ENCODE peak calls at places on chromosomes 16 and 17, in eight cellular contexts. Y, D, E, H, X, I, S and J are unnamed samples.

GRCh38 chr16:27495191-27495590 is 54.5 kb downstream of the GTF3C1 start:
- DNase-seq in Y (no peak), D (peak), E (no peak), H (no peak), X (no peak), I (no peak), S (no peak), J (no peak)

GRCh38 chr16:16019488-16019887 is 70.1 kb downstream of the ABCC1 start:
- DNase-seq in Y (no peak), D (no peak), E (no peak), H (no peak), X (no peak), I (no peak), S (no peak), J (no peak)

GRCh38 chr16:87053016-87053982 is 263.9 kb downstream of the C16orf95 start:
- DNase-seq in Y (no peak), D (no peak), E (no peak), H (no peak), X (no peak), I (no peak), S (no peak), J (peak)

GRCh38 chr16:66462912-66463311 is 35.8 kb downstream of the BEAN1 start:
- DNase-seq in Y (no peak), D (no peak), E (no peak), H (no peak), X (no peak), I (no peak), S (no peak), J (no peak)

GRCh38 chr17:19319771-19320505 is 42.6 kb downstream of the B9D1 start:
- DNase-seq in Y (no peak), D (no peak), E (no peak), H (no peak), X (no peak), I (no peak), S (no peak), J (no peak)

GRCh38 chr17:61235821-61236197 is 163.8 kb upstream of the TBX2 start:
- DNase-seq in Y (no peak), D (peak), E (no peak), H (no peak), X (no peak), I (no peak), S (no peak), J (no peak)

GRCh38 chr16:19753815-19754643 is 36.0 kb downstream of the IQCK start:
- DNase-seq in Y (no peak), D (no peak), E (no peak), H (no peak), X (no peak), I (no peak), S (no peak), J (no peak)

GRCh38 chr17:82003411-82004381 is 19.0 kb downstream of the CENPX start:
- DNase-seq in Y (no peak), D (peak), E (peak), H (no peak), X (no peak), I (no peak), S (no peak), J (peak)

GRCh38 chr16:9713151-9713550 is 469.1 kb downstream of the GRIN2A start:
- DNase-seq in Y (no peak), D (no peak), E (no peak), H (no peak), X (no peak), I (no peak), S (no peak), J (no peak)

GRCh38 chr16:5056347-5056746 is 9.4 kb downstream of the C16orf89 start:
- DNase-seq in Y (peak), D (no peak), E (no peak), H (peak), X (no peak), I (peak), S (no peak), J (peak)

GRCh38 chr17:82495844-82496528 is 23.5 kb upstream of the FOXK2 start:
- DNase-seq in Y (no peak), D (no peak), E (no peak), H (peak), X (no peak), I (no peak), S (peak), J (no peak)

GRCh38 chr16:10806698-10807097 is 11.9 kb downstream of the TVP23A start:
- DNase-seq in Y (no peak), D (no peak), E (no peak), H (no peak), X (no peak), I (no peak), S (no peak), J (no peak)

GRCh38 chr16:11955713-11956123 is 9.3 kb upstream of the TNFRSF17 start:
- DNase-seq in Y (no peak), D (peak), E (no peak), H (no peak), X (no peak), I (no peak), S (no peak), J (no peak)

GRCh38 chr16:52357711-52358110 is 189.2 kb downstream of the TOX3 start:
- DNase-seq in Y (no peak), D (no peak), E (no peak), H (no peak), X (no peak), I (no peak), S (no peak), J (no peak)

GRCh38 chr17:36705651-36706436 is 104.5 kb downstream of the MRM1 start:
- DNase-seq in Y (peak), D (no peak), E (peak), H (peak), X (peak), I (peak), S (peak), J (peak)

GRCh38 chr17:3475155-3475808 is 515 bp upstream of the ASPA start:
- DNase-seq in Y (no peak), D (no peak), E (no peak), H (no peak), X (no peak), I (no peak), S (no peak), J (no peak)

GRCh38 chr17:40526668-40527067 is 25.2 kb upstream of the TNS4 start:
- DNase-seq in Y (no peak), D (no peak), E (no peak), H (no peak), X (no peak), I (no peak), S (no peak), J (no peak)

GRCh38 chr17:77424585-77425344 is 284.0 kb downstream of the SEC14L1 start:
- DNase-seq in Y (no peak), D (peak), E (no peak), H (no peak), X (no peak), I (no peak), S (no peak), J (no peak)

GRCh38 chr16:85616608-85617311 is 3.6 kb downstream of the GSE1 start:
- DNase-seq in Y (no peak), D (no peak), E (no peak), H (peak), X (no peak), I (no peak), S (no peak), J (no peak)

GRCh38 chr17:83133302-83134121 is 54.1 kb downstream of the METRNL start:
- DNase-seq in Y (no peak), D (no peak), E (no peak), H (no peak), X (no peak), I (no peak), S (no peak), J (no peak)

GRCh38 chr17:2592974-2593845 is at the start of gene PAFAH1B1:
- DNase-seq in Y (peak), D (no peak), E (peak), H (peak), X (peak), I (peak), S (peak), J (peak)

GRCh38 chr17:40313660-40314556 is 4.9 kb downstream of the RARA start:
- DNase-seq in Y (no peak), D (no peak), E (no peak), H (no peak), X (no peak), I (no peak), S (no peak), J (peak)